ENCODE peak calls at places on chromosome 5, in five cellular contexts. V is GM12891; T is NCI-H1092 treated with DMSO at 0.1 percent for 48 hours; X is stimulated activated CD4-positive, alpha-beta T cell treated with anti-CD3 and anti-CD28 coated beads, Interleukin-15, amount 100 ng/mL, for 24 hours; B is heart left ventricle. S is an unnamed sample.

GRCh38 chr5:132064738-132065331 is 4.4 kb downstream of the IL3 start:
- DNase-seq in V (peak), T (peak), X (peak), B (peak), S (peak)

GRCh38 chr5:140381972-140382371 is 19.7 kb upstream of the ANKHD1 start:
- DNase-seq in V (no peak), T (no peak), X (peak), B (no peak), S (no peak)

GRCh38 chr5:173757817-173758216 is 130.3 kb upstream of the CPEB4 start:
- DNase-seq in V (no peak), T (no peak), X (no peak), B (no peak), S (no peak)

GRCh38 chr5:138725153-138725884 is 27.9 kb upstream of the CTNNA1 start:
- DNase-seq in V (no peak), T (no peak), X (peak), B (peak), S (peak)

GRCh38 chr5:172313877-172314276 is 30.3 kb upstream of the UBTD2 start:
- DNase-seq in V (no peak), T (no peak), X (no peak), B (no peak), S (no peak)

GRCh38 chr5:134247411-134247810 is 21.5 kb upstream of the PPP2CA start:
- DNase-seq in V (no peak), T (no peak), X (no peak), B (no peak), S (no peak)

GRCh38 chr5:173454764-173455598 is 126.8 kb upstream of the STC2 start:
- DNase-seq in V (no peak), T (no peak), X (no peak), B (peak), S (no peak)

GRCh38 chr5:160423025-160423554 is 1.4 kb downstream of the PTTG1 start:
- DNase-seq in V (no peak), T (no peak), X (no peak), B (no peak), S (peak)

GRCh38 chr5:35799751-35800150 is 56.9 kb upstream of the IL7R start:
- DNase-seq in V (no peak), T (no peak), X (no peak), B (no peak), S (no peak)

GRCh38 chr5:154287136-154287535 is 96.6 kb downstream of the GALNT10 start:
- DNase-seq in V (no peak), T (no peak), X (no peak), B (no peak), S (no peak)

GRCh38 chr5:264346-264745 is 7.1 kb upstream of the PDCD6 start:
- DNase-seq in V (no peak), T (no peak), X (no peak), B (no peak), S (no peak)

GRCh38 chr5:128241071-128241695 is 157.6 kb downstream of the SLC12A2 start:
- DNase-seq in V (no peak), T (no peak), X (no peak), B (no peak), S (no peak)

GRCh38 chr5:32769711-32770110 is 58.6 kb downstream of the NPR3 start:
- DNase-seq in V (no peak), T (no peak), X (no peak), B (no peak), S (no peak)

GRCh38 chr5:9160747-9161146 is 385.1 kb downstream of the SEMA5A start:
- DNase-seq in V (no peak), T (no peak), X (no peak), B (no peak), S (no peak)

GRCh38 chr5:96870094-96871021 is 5.9 kb upstream of the ERAP2 start:
- DNase-seq in V (no peak), T (no peak), X (peak), B (no peak), S (no peak)

GRCh38 chr5:77133061-77133758 is 46.1 kb upstream of the ZBED3 start:
- DNase-seq in V (no peak), T (peak), X (no peak), B (peak), S (no peak)

GRCh38 chr5:1010181-1010510 is 1.5 kb downstream of the NKD2 start:
- DNase-seq in V (no peak), T (no peak), X (no peak), B (peak), S (peak)

GRCh38 chr5:135934939-135935338 is 19.8 kb downstream of the LECT2 start:
- DNase-seq in V (no peak), T (no peak), X (no peak), B (no peak), S (no peak)

GRCh38 chr5:157998021-157998504 is 139.1 kb upstream of the CLINT1 start:
- DNase-seq in V (no peak), T (no peak), X (no peak), B (no peak), S (no peak)

GRCh38 chr5:151020304-151021031 is at the start of gene GPX3:
- DNase-seq in V (peak), T (peak), X (peak), B (peak), S (peak)

GRCh38 chr5:78127875-78128274 is 166.6 kb downstream of the AP3B1 start:
- DNase-seq in V (no peak), T (no peak), X (no peak), B (no peak), S (no peak)

GRCh38 chr5:135578685-135579341 is at the start of gene CXCL14:
- DNase-seq in V (no peak), T (no peak), X (peak), B (no peak), S (no peak)

GRCh38 chr5:173287086-173287485 is 41.1 kb downstream of the STC2 start:
- DNase-seq in V (no peak), T (no peak), X (no peak), B (no peak), S (no peak)

GRCh38 chr5:76099286-76099702 is 16.1 kb downstream of the SV2C start:
- DNase-seq in V (no peak), T (no peak), X (no peak), B (no peak), S (no peak)

S was measured in NCI-H748 treated with DMSO at 0.1 percent for 48 hours.